ENCODE peak calls at places on chromosomes 4 and X, in nine cellular contexts. K is activated CD4-positive, alpha-beta T cell treated with anti-CD3 and anti-CD28 coated beads for 1 hour; E is mesendoderm; I is T-helper 1 cell; U is NCI-H345; J is CD8-positive, alpha-beta memory T cell; Y is adipocyte; X is activated T-cell treated with anti-CD3 and anti-CD28 coated beads, Interleukin-2, amount 50 U/mL, for 4 hours; Z is LoVo. T is an unnamed sample.

GRCh38 chrX:84717344-84717743 is 215.1 kb upstream of the HDX start:
- DNase-seq in X (no peak), Y (no peak), E (no peak), U (no peak), K (no peak), Z (no peak), I (no peak), J (no peak), T (no peak)

GRCh38 chr4:3283916-3284315 is 8.9 kb upstream of the RGS12 start:
- DNase-seq in X (no peak), Y (no peak), K (no peak), E (no peak), Z (no peak), J (no peak), I (no peak), U (no peak), T (no peak)

GRCh38 chr4:155515444-155515843 is 138.7 kb upstream of the MAP9 start:
- DNase-seq in E (no peak), U (no peak), Z (no peak), J (no peak), Y (no peak), X (no peak), K (no peak), I (no peak), T (no peak)

GRCh38 chr4:48093949-48094550 is 40.0 kb downstream of the TXK start:
- DNase-seq in E (peak; percentile 82), U (no peak), Y (peak; percentile 10), Z (peak; percentile 92), J (no peak), I (no peak), K (no peak), X (no peak), T (no peak)

GRCh38 chr4:48914311-48914710 is 7.7 kb upstream of the OCIAD2 start:
- DNase-seq in E (peak; percentile 62), J (no peak), U (no peak), Z (no peak), K (no peak), Y (no peak), X (no peak), I (no peak), T (no peak)

GRCh38 chr4:119300388-119301131 is 21.4 kb downstream of the FABP2 start:
- DNase-seq in Y (peak; percentile 97), E (peak; percentile 97), J (peak; percentile 89), I (peak; percentile 86), X (peak; percentile 86), K (peak; percentile 86), Z (peak; percentile 96), U (no peak), T (no peak)

GRCh38 chr4:182806259-182807252 is 110.6 kb downstream of the DCTD start:
- DNase-seq in J (peak; percentile 38), I (peak; percentile 43), Y (peak; percentile 85), X (peak; percentile 48), Z (peak; percentile 38), E (peak; percentile 87), U (peak; percentile 80), K (peak; percentile 42), T (peak; percentile 29)

GRCh38 chrX:108417257-108417656 is 21.0 kb downstream of the COL4A6 start:
- DNase-seq in J (no peak), X (no peak), Y (no peak), I (no peak), U (no peak), E (no peak), Z (no peak), K (no peak), T (no peak)

GRCh38 chr4:40672528-40673522 is 43.2 kb upstream of the RBM47 start:
- DNase-seq in U (no peak), J (peak; percentile 51), X (no peak), I (no peak), Z (peak; percentile 63), Y (peak; percentile 81), K (no peak), E (peak; percentile 97), T (no peak)

GRCh38 chrX:140432328-140433025 is 72.4 kb downstream of the SOX3 start:
- DNase-seq in Y (no peak), Z (no peak), J (no peak), U (no peak), X (no peak), K (no peak), E (no peak), I (no peak), T (no peak)

GRCh38 chr4:54659213-54660144 is 1.7 kb downstream of the KIT start:
- DNase-seq in E (peak; percentile 28), U (peak; percentile 27), X (no peak), Y (peak; percentile 59), K (no peak), I (no peak), J (no peak), Z (no peak), T (no peak)

GRCh38 chrX:8748855-8749254 is 16.9 kb upstream of the ANOS1 start:
- DNase-seq in X (no peak), Y (peak; percentile 46), E (peak; percentile 41), Z (no peak), U (peak; percentile 27), I (no peak), J (no peak), K (no peak), T (no peak)

GRCh38 chrX:37871626-37872302 is 24.4 kb upstream of the DYNLT3 start:
- DNase-seq in Z (peak; percentile 40), X (no peak), U (no peak), K (no peak), Y (peak; percentile 81), J (no peak), E (peak; percentile 39), I (no peak), T (no peak)

GRCh38 chrX:70508296-70508911 is 63.8 kb downstream of the DLG3 start:
- DNase-seq in Y (no peak), I (no peak), K (no peak), Z (no peak), E (peak; percentile 76), J (no peak), X (no peak), U (peak; percentile 60), T (no peak)

GRCh38 chr4:84966382-84967291 is at the start of gene WDFY3:
- DNase-seq in J (no peak), Y (peak; percentile 94), U (peak; percentile 79), X (no peak), I (no peak), E (peak; percentile 96), Z (peak; percentile 86), K (no peak), T (no peak)

GRCh38 chr4:1385373-1386340 is 20.6 kb downstream of the NKX1-1 start:
- DNase-seq in J (no peak), I (no peak), E (no peak), Z (no peak), X (no peak), Y (no peak), U (no peak), K (no peak), T (no peak)

GRCh38 chrX:21975827-21976226 is 35.3 kb downstream of the SMS start:
- DNase-seq in I (no peak), U (no peak), Y (peak; percentile 60), K (no peak), X (no peak), E (peak; percentile 16), J (no peak), Z (no peak), T (no peak)

GRCh38 chrX:21974011-21974385 is 33.5 kb downstream of the SMS start:
- DNase-seq in E (peak; percentile 43), J (no peak), Z (peak; percentile 47), Y (no peak), I (no peak), U (no peak), K (no peak), X (no peak), T (no peak)

GRCh38 chr4:168167714-168168284 is 75.5 kb downstream of the ANXA10 start:
- DNase-seq in X (no peak), J (no peak), Z (no peak), K (no peak), I (no peak), Y (peak; percentile 20), E (no peak), U (no peak), T (no peak)

GRCh38 chr4:96149911-96150310 is 310.0 kb downstream of the PDHA2 start:
- DNase-seq in K (no peak), J (no peak), E (no peak), Z (no peak), X (no peak), U (no peak), Y (no peak), I (no peak), T (no peak)

GRCh38 chr4:19694829-19695228 is 556.9 kb upstream of the SLIT2 start:
- DNase-seq in J (no peak), K (no peak), X (no peak), U (no peak), Y (no peak), Z (no peak), I (no peak), E (no peak), T (no peak)

T was measured in activated naive CD4-positive, alpha-beta T cell.